ENCODE peak calls at places on chromosomes 2 and 18, in nine cellular contexts. Z is iPS-NIHi11, V is NCI-H2081 treated with DMSO at 0.1 percent for 48 hours, S is kidney tubule cell, D is occipital lobe, O is ureter, C is globus pallidus, N is A172, B is upper lobe of right lung. R is an unnamed sample.

GRCh38 chr2:212538156-212539144 is at the start of gene ERBB4:
- DNase-seq in Z (peak), V (no peak), S (no peak), D (no peak), O (peak), C (no peak), N (peak), B (peak), R (peak)

GRCh38 chr2:223459328-223459939 is 142.7 kb downstream of the SCG2 start:
- DNase-seq in Z (no peak), V (peak), S (no peak), D (no peak), O (no peak), C (peak), N (peak), B (no peak), R (no peak)

GRCh38 chr2:162252147-162252546 is 8.9 kb upstream of the FAP start:
- DNase-seq in Z (no peak), V (no peak), S (no peak), D (no peak), O (no peak), C (no peak), N (no peak), B (no peak), R (no peak)

GRCh38 chr2:2698182-2699116 is 367.4 kb upstream of the MYT1L start:
- DNase-seq in Z (peak), V (no peak), S (peak), D (no peak), O (no peak), C (no peak), N (peak), B (no peak), R (no peak)

GRCh38 chr2:118241128-118241527 is 152.9 kb downstream of the INSIG2 start:
- DNase-seq in Z (no peak), V (no peak), S (no peak), D (no peak), O (no peak), C (no peak), N (no peak), B (no peak), R (no peak)

GRCh38 chr2:30191831-30192271 is 39.5 kb upstream of the LBH start:
- DNase-seq in Z (no peak), V (no peak), S (no peak), D (no peak), O (no peak), C (no peak), N (no peak), B (no peak), R (no peak)

GRCh38 chr18:35155403-35156117 is 85.3 kb upstream of the ZNF397 start:
- DNase-seq in Z (peak), V (no peak), S (no peak), D (no peak), O (no peak), C (no peak), N (no peak), B (no peak), R (no peak)

GRCh38 chr2:109017017-109017416 is 28.0 kb upstream of the EDAR start:
- DNase-seq in Z (no peak), V (no peak), S (no peak), D (no peak), O (no peak), C (no peak), N (no peak), B (no peak), R (no peak)

GRCh38 chr18:49398331-49398730 is 62.1 kb downstream of the DYM start:
- DNase-seq in Z (no peak), V (no peak), S (no peak), D (no peak), O (no peak), C (peak), N (no peak), B (no peak), R (no peak)

GRCh38 chr2:113707106-113707505 is 49.3 kb downstream of the SLC35F5 start:
- DNase-seq in Z (no peak), V (peak), S (no peak), D (no peak), O (no peak), C (no peak), N (no peak), B (no peak), R (no peak)

GRCh38 chr18:45449761-45450227 is 165.5 kb upstream of the SLC14A2 start:
- DNase-seq in Z (no peak), V (no peak), S (no peak), D (peak), O (peak), C (peak), N (no peak), B (no peak), R (no peak)